ENCODE peak calls at places on chromosome 7, in seven cellular contexts. W is T47D, M is GM12878, C is SK-N-SH, U is HCT116, D is H1, O is K562. Z is an unnamed sample.

GRCh38 chr7:70714506-70715038 is 417.4 kb upstream of the GALNT17 start:
- DNase-seq in W (no peak), M (no peak), C (no peak), U (no peak), D (no peak), O (no peak), Z (no peak)

GRCh38 chr7:57362868-57363267 is 87.1 kb upstream of the ZNF716 start:
- DNase-seq in W (no peak), M (no peak), C (no peak), U (no peak), D (no peak), O (no peak), Z (no peak)

GRCh38 chr7:45387837-45388236 is 186.3 kb upstream of the ADCY1 start:
- DNase-seq in W (no peak), M (no peak), C (no peak), U (no peak), D (no peak), O (no peak), Z (no peak)

GRCh38 chr7:6489612-6490011 is 41.9 kb upstream of the DAGLB start:
- DNase-seq in W (no peak), M (no peak), C (no peak), U (peak; percentile 16), D (no peak), O (peak; percentile 34), Z (peak; percentile 35)

GRCh38 chr7:91265693-91266066 is 1.4 kb downstream of the FZD1 start:
- DNase-seq in W (no peak), M (no peak), C (no peak), U (no peak), D (no peak), O (no peak), Z (no peak)

GRCh38 chr7:27179030-27179429 is 4.9 kb upstream of the HOXA10 start:
- DNase-seq in W (no peak), M (no peak), C (no peak), U (no peak), D (peak; percentile 43), O (no peak), Z (no peak)

GRCh38 chr7:78020131-78020873 is 221.7 kb downstream of the PHTF2 start:
- DNase-seq in W (peak; percentile 85), M (peak; percentile 17), C (peak; percentile 83), U (peak; percentile 45), D (peak; percentile 54), O (peak; percentile 77), Z (peak; percentile 51)

GRCh38 chr7:138433583-138434437 is 26.2 kb upstream of the TRIM24 start:
- DNase-seq in W (no peak), M (no peak), C (no peak), U (no peak), D (no peak), O (no peak), Z (no peak)

GRCh38 chr7:74334026-74334425 is 44.8 kb downstream of the CLIP2 start:
- DNase-seq in W (no peak), M (no peak), C (peak; percentile 21), U (no peak), D (no peak), O (no peak), Z (no peak)

GRCh38 chr7:126001344-126001743 is 1071.7 kb upstream of the POT1 start:
- DNase-seq in W (no peak), M (no peak), C (no peak), U (no peak), D (no peak), O (no peak), Z (no peak)

GRCh38 chr7:134546903-134547737 is 1.8 kb upstream of the AKR1B15 start:
- DNase-seq in W (peak; percentile 75), M (peak; percentile 37), C (peak; percentile 60), U (peak; percentile 56), D (peak; percentile 80), O (peak; percentile 77), Z (peak; percentile 50)

GRCh38 chr7:141207661-141208060 is 133.8 kb downstream of the TMEM178B start:
- DNase-seq in W (no peak), M (no peak), C (no peak), U (no peak), D (no peak), O (no peak), Z (no peak)

GRCh38 chr7:73706122-73707044 is 13.1 kb downstream of the STX1A start:
- DNase-seq in W (no peak), M (no peak), C (peak; percentile 40), U (peak; percentile 68), D (peak; percentile 47), O (peak; percentile 54), Z (no peak)

GRCh38 chr7:89618269-89618668 is 536.0 kb upstream of the STEAP1 start:
- DNase-seq in W (no peak), M (no peak), C (no peak), U (no peak), D (no peak), O (no peak), Z (no peak)

GRCh38 chr7:9083837-9084236 is 650.4 kb downstream of the NXPH1 start:
- DNase-seq in W (peak; percentile 60), M (no peak), C (peak; percentile 24), U (no peak), D (no peak), O (no peak), Z (no peak)

GRCh38 chr7:4665661-4666060 is 16.4 kb upstream of the FOXK1 start:
- DNase-seq in W (peak; percentile 31), M (no peak), C (no peak), U (no peak), D (no peak), O (no peak), Z (no peak)

GRCh38 chr7:36303202-36304098 is 86.2 kb upstream of the ANLN start:
- DNase-seq in W (peak; percentile 31), M (no peak), C (peak; percentile 97), U (peak; percentile 83), D (no peak), O (no peak), Z (peak; percentile 59)

GRCh38 chr7:102079140-102080002 is 207.3 kb upstream of the SH2B2 start:
- DNase-seq in W (no peak), M (no peak), C (no peak), U (no peak), D (no peak), O (no peak), Z (peak; percentile 10)

GRCh38 chr7:30805081-30805691 is 34.0 kb downstream of the MINDY4 start:
- DNase-seq in W (no peak), M (no peak), C (no peak), U (no peak), D (no peak), O (no peak), Z (no peak)

DNA sequence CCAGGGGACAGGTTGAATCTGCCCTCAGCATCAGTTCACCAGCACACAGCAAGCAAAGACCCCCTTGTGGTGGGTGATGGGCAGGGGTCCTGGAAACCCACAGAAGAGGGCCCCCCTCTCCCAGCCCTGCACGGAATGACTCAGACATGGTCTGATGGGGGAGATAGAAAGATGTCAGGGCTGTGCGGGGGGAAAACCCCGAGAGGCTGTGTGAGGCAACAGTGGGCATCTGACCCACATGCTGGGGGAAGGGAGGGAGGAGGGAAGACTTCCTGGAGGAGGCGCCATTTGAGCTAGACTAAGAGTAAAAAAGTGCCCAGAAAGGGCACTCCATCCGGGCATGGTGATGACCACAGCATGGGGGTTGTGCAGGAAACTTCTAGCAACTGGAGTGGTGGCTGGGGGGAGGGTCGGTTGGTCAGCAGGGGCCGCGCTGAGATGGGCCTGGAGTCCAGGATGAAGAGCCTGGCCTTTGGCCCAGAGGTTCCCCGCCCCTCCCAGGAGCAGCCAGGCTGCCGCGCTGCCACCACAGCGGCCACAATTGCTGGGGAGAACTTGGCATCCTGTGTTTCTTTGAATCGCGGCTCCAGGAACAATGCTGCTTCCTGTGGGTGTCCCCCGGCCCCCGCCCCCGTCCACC is 2.5 kb downstream of the LFNG start:
- DNase-seq in W (no peak), M (no peak), C (no peak), U (no peak), D (no peak), O (no peak), Z (no peak)
- TF ChIP-seq JUND in W (no peak), M (no peak), C (no peak), U (no peak), D (no peak), O (no peak), Z (no peak)

GRCh38 chr7:107173191-107173590 is 4.4 kb downstream of the HBP1 start:
- DNase-seq in W (no peak), M (no peak), C (no peak), U (no peak), D (no peak), O (no peak), Z (no peak)
- TF ChIP-seq JUND in W (no peak), M (no peak), C (no peak), U (no peak), D (no peak), O (no peak), Z (no peak)

DNA sequence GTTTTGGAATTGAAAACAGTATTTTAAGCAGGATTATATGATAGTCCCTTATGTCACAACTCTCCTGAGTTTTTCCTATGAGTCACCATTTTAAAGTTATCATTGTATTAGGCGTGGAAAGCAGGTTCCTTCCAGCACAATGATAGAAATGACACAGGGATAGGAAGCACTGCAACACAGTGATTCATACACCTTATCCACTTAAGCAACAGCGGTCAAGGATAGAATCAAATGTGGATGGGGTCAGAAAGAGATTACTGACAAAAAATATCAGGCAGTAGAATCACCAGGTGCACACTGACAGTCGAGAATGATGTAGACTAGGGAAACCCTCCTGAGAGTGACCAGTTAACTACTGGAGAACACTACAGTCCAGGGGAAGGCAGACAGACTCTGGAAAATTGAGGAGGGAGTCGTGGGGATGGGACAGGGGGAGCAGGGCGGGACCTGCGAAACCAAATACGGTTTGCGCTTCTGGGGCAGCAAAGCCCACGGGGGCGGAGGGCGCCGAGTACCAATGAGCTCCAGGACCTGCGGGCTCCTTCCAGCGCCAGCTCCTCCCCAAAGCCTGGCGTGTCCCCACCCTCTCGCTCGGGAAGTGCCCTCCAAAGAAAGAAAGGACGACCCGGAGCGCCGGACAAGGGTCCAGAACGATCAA is 479 bp downstream of the PNPLA8 start:
- DNase-seq in W (no peak), M (no peak), C (peak; percentile 87), U (peak; percentile 77), D (no peak), O (peak; percentile 82), Z (peak; percentile 44)
- TF ChIP-seq JUND in W (no peak), M (no peak), C (peak; percentile 38), U (peak; percentile 20), D (no peak), O (peak; percentile 76), Z (no peak)

DNA sequence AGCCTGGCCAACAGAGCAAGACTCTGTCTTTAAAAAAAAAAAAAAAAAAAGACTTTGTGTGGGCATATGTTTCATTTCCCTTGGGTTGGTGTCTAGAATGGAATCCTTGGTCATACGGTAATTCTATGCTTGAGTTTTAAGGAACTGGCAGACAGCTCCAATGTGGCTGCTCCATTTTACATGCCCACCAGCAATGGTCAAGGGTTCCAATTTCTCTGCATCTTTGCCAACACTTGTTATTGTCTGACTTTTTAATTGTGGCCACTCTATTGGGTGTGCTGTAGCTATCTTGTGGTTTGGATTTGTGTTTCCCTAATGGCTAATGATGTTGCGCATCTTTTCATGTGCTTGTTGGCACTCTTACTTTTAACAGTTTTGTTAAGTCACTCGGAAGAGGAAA is 57.6 kb downstream of the BRI3 start:
- DNase-seq in W (no peak), M (no peak), C (no peak), U (no peak), D (no peak), O (no peak), Z (no peak)
- TF ChIP-seq JUND in W (no peak), M (no peak), C (no peak), U (no peak), D (no peak), O (no peak), Z (no peak)

Z was measured in HepG2.